ENCODE peak calls at places on chromosomes 1 and 21, in four cellular contexts. O is RWPE1, R is DND-41, S is fibroblast of lung. D is an unnamed sample.

GRCh38 chr1:4034318-4034887 is 134.3 kb upstream of the C1orf174 start:
- DNase-seq in O (no peak), R (no peak), S (no peak), D (no peak)

GRCh38 chr1:97074771-97075170 is 353.2 kb downstream of the PTBP2 start:
- DNase-seq in O (no peak), R (no peak), S (no peak), D (no peak)

GRCh38 chr1:226181996-226182714 is 4.4 kb downstream of the ACBD3 start:
- DNase-seq in O (peak), R (no peak), S (peak), D (no peak)

GRCh38 chr1:245788886-245789285 is 634.1 kb downstream of the KIF26B start:
- DNase-seq in O (no peak), R (no peak), S (no peak), D (no peak)

GRCh38 chr21:23009360-23009759 is 2011.2 kb downstream of the NCAM2 start:
- DNase-seq in O (no peak), R (no peak), S (no peak), D (no peak)

GRCh38 chr1:6245086-6245868 is 1.3 kb downstream of the HES3 start:
- DNase-seq in O (peak), R (peak), S (peak), D (no peak)

GRCh38 chr1:55285849-55286248 is 70.7 kb upstream of the USP24 start:
- DNase-seq in O (peak), R (no peak), S (no peak), D (no peak)

GRCh38 chr21:34869541-34869940 is 179.6 kb downstream of the RUNX1 start:
- DNase-seq in O (no peak), R (no peak), S (no peak), D (no peak)

GRCh38 chr1:178172939-178173338 is 79.0 kb downstream of the RASAL2 start:
- DNase-seq in O (peak), R (no peak), S (peak), D (no peak)

GRCh38 chr1:150311762-150312161 is 9.6 kb upstream of the PRPF3 start:
- DNase-seq in O (no peak), R (no peak), S (no peak), D (no peak)

GRCh38 chr1:26791138-26791537 is 3.4 kb downstream of the PIGV start:
- DNase-seq in O (no peak), R (no peak), S (no peak), D (no peak)

GRCh38 chr1:166122873-166123466 is 43.8 kb downstream of the FAM78B start:
- DNase-seq in O (no peak), R (no peak), S (no peak), D (no peak)

GRCh38 chr1:153933420-153933819 is 10.6 kb upstream of the GATAD2B start:
- DNase-seq in O (no peak), R (no peak), S (no peak), D (no peak)

GRCh38 chr1:53275566-53275965 is 37.2 kb upstream of the MAGOH start:
- DNase-seq in O (no peak), R (no peak), S (no peak), D (no peak)

GRCh38 chr1:47710075-47711071 is 272.5 kb downstream of the FOXD2 start:
- DNase-seq in O (peak), R (no peak), S (peak), D (no peak)

GRCh38 chr1:177185209-177185608 is 14.5 kb downstream of the BRINP2 start:
- DNase-seq in O (no peak), R (no peak), S (peak), D (no peak)

GRCh38 chr1:65363484-65363883 is 54.1 kb downstream of the DNAJC6 start:
- DNase-seq in O (no peak), R (no peak), S (no peak), D (no peak)

GRCh38 chr1:9239622-9240401 is 5.2 kb downstream of the H6PD start:
- DNase-seq in O (no peak), R (peak), S (peak), D (no peak)

GRCh38 chr1:86788300-86789206 is 84.2 kb downstream of the SH3GLB1 start:
- DNase-seq in O (peak), R (no peak), S (peak), D (no peak)

GRCh38 chr21:33089439-33089838 is 19.5 kb downstream of the OLIG1 start:
- DNase-seq in O (no peak), R (no peak), S (no peak), D (no peak)

GRCh38 chr1:25743164-25744139 is 56.5 kb upstream of the SELENON start:
- DNase-seq in O (no peak), R (no peak), S (peak), D (peak)

GRCh38 chr1:20248954-20249612 is 41.6 kb upstream of the VWA5B1 start:
- DNase-seq in O (no peak), R (peak), S (no peak), D (no peak)

GRCh38 chr1:214224605-214225354 is 56.2 kb upstream of the SMYD2 start:
- DNase-seq in O (no peak), R (no peak), S (peak), D (no peak)

GRCh38 chr1:59543211-59543668 is 246.3 kb downstream of the FGGY start:
- DNase-seq in O (no peak), R (no peak), S (no peak), D (no peak)

GRCh38 chr1:232963366-232963765 is 13.0 kb downstream of the NTPCR start:
- DNase-seq in O (no peak), R (no peak), S (peak), D (no peak)

GRCh38 chr1:2875677-2876531 is 74.4 kb upstream of the TTC34 start:
- DNase-seq in O (no peak), R (no peak), S (no peak), D (no peak)

GRCh38 chr1:23483327-23484252 is at the start of gene ASAP3:
- DNase-seq in O (no peak), R (no peak), S (peak), D (peak)

GRCh38 chr1:170114916-170115315 is 30.8 kb upstream of the NTMT2 start:
- DNase-seq in O (peak), R (peak), S (peak), D (no peak)

GRCh38 chr1:111720274-111720976 is 18.8 kb downstream of the INKA2 start:
- DNase-seq in O (no peak), R (no peak), S (no peak), D (no peak)

GRCh38 chr1:32817815-32818786 is 648 bp downstream of the S100PBP start:
- DNase-seq in O (peak), R (peak), S (peak), D (peak)

GRCh38 chr1:3584915-3585314 is 26.4 kb downstream of the MEGF6 start:
- DNase-seq in O (no peak), R (no peak), S (no peak), D (no peak)

GRCh38 chr1:93588955-93589354 is 92.7 kb downstream of the BCAR3 start:
- DNase-seq in O (no peak), R (no peak), S (no peak), D (no peak)

GRCh38 chr1:111406325-111406768 is 21.2 kb downstream of the OVGP1 start:
- DNase-seq in O (peak), R (peak), S (no peak), D (no peak)

GRCh38 chr1:158185770-158186705 is 5.3 kb downstream of the CD1D start:
- DNase-seq in O (no peak), R (no peak), S (no peak), D (no peak)

GRCh38 chr1:173042806-173043205 is 7.9 kb downstream of the TNFSF18 start:
- DNase-seq in O (no peak), R (no peak), S (no peak), D (no peak)

GRCh38 chr1:193540511-193540910 is 354.1 kb upstream of the B3GALT2 start:
- DNase-seq in O (no peak), R (no peak), S (no peak), D (no peak)

GRCh38 chr1:102098536-102098935 is 101.8 kb upstream of the OLFM3 start:
- DNase-seq in O (no peak), R (no peak), S (no peak), D (no peak)

GRCh38 chr1:90729484-90730246 is 12.6 kb upstream of the BARHL2 start:
- DNase-seq in O (no peak), R (no peak), S (no peak), D (no peak)

GRCh38 chr1:207823531-207823879 is 71.7 kb downstream of the CD46 start:
- DNase-seq in O (no peak), R (no peak), S (no peak), D (no peak)

GRCh38 chr1:207822602-207823451 is 71.0 kb downstream of the CD46 start:
- DNase-seq in O (peak), R (no peak), S (peak), D (peak)

GRCh38 chr1:207820568-207821463 is 69.0 kb downstream of the CD46 start:
- DNase-seq in O (no peak), R (no peak), S (no peak), D (no peak)

GRCh38 chr1:207822124-207822601 is 70.3 kb downstream of the CD46 start:
- DNase-seq in O (no peak), R (no peak), S (no peak), D (no peak)

GRCh38 chr1:207821464-207822045 is 69.7 kb downstream of the CD46 start:
- DNase-seq in O (no peak), R (no peak), S (no peak), D (no peak)
- H3K27ac ChIP-seq in O (no peak), R (no peak), S (no peak), D (peak)

DNA sequence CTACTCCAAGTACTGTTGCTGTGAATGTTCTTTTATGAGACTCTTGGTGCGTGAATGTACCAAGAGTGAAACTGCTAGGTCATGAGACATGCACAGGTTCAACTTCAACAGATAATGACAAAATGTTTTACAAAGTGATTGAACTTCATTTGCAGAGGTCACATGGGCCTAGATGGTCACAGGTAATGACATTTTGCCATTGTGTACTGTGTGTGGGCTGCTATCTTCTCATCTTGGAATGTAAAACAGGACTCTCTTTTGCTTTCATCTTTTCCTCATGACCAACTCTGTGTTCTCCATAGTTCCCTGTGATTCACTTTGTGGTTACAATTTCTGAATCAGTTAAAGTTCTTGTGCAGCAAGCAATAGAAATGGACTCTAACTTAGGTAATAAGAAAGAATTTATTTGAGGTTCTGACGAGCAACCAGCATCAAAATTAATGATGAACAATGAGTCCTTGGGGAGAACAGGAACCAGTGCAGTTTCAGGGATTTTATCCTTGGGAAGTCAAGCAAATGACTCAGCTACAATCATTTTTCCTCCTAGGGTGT is 16.2 kb upstream of the TSNAX start:
- DNase-seq in O (peak), R (no peak), S (peak), D (no peak)
- H3K27ac ChIP-seq in O (no peak), R (no peak), S (no peak), D (no peak)

DNA sequence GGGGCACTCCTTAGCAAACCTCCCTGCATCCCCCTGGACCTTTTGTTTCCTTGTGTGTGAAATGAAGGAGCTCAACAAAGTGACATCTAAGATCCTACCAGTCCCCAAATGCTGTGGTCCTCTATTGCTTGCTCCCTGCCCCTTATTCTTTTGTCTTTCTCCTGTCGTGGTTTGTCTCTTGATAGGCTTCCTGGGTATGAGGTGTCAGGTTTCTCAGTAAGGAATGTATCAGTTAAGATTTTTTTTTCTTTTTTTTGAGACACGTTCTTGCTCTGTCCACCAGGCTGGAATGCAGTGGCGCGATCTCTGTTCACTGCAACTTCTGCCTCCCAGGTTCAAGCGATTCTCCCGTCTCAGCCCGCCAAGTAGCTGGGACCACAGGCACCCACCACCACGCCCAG is 16.8 kb downstream of the CNIH3 start:
- DNase-seq in O (no peak), R (no peak), S (no peak), D (no peak)
- H3K27ac ChIP-seq in O (no peak), R (no peak), S (peak), D (no peak)

GRCh38 chr1:67564193-67564592 is 120.8 kb upstream of the GADD45A start:
- DNase-seq in O (no peak), R (no peak), S (peak), D (no peak)
- H3K27ac ChIP-seq in O (no peak), R (no peak), S (no peak), D (no peak)

GRCh38 chr1:161199506-161200119 is 759 bp upstream of the ADAMTS4 start:
- DNase-seq in O (no peak), R (no peak), S (no peak), D (no peak)

GRCh38 chr1:161200421-161200991 is 1.7 kb upstream of the ADAMTS4 start:
- DNase-seq in O (no peak), R (no peak), S (no peak), D (peak)

GRCh38 chr1:161198206-161198876 is 513 bp downstream of the ADAMTS4 start:
- DNase-seq in O (peak), R (no peak), S (peak), D (peak)

GRCh38 chr1:161197560-161198205 is 1.2 kb downstream of the ADAMTS4 start:
- DNase-seq in O (no peak), R (no peak), S (no peak), D (no peak)

GRCh38 chr1:161198877-161199431 is at the start of gene ADAMTS4:
- DNase-seq in O (no peak), R (no peak), S (peak), D (peak)
- H3K27ac ChIP-seq in O (peak), R (no peak), S (peak), D (peak)

GRCh38 chr1:44290250-44291094 is 64.6 kb downstream of the ERI3 start:
- DNase-seq in O (no peak), R (no peak), S (no peak), D (no peak)
- H3K27ac ChIP-seq in O (no peak), R (no peak), S (no peak), D (no peak)

DNA sequence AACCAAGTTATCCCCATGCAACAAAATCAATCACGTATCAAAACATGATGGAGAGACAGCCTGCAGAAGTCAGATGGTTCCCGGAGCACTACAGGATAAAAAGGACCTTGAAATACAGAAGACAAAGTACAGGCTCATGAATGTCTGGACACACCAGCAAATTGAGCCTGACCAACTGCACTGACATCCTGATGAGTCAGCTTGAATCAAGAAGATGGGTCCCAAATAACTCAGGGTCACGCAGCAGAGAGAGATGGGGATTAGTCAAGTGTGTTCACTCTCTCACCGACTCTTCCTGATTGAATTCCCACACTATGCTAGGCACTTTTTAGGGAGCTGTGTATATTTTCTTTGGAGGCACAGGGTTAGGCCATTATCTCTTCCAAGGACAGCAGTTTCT is 71.1 kb upstream of the DIRAS3 start:
- DNase-seq in O (no peak), R (no peak), S (peak), D (no peak)
- H3K27ac ChIP-seq in O (no peak), R (no peak), S (peak), D (no peak)

GRCh38 chr21:39667353-39667891 is 54.7 kb downstream of the B3GALT5 start:
- DNase-seq in O (no peak), R (no peak), S (no peak), D (no peak)
- H3K27ac ChIP-seq in O (no peak), R (no peak), S (no peak), D (no peak)

D was measured in caudate nucleus.